ENCODE peak calls at places on chromosome 13, in nine cellular contexts. G, Q, E, V, M, T, K, R and D are unnamed samples.
A peak's percentile ranks its signal among the peaks of the same experiment; 100 is the strongest.

GRCh38 chr13:78709028-78709427 is 50.1 kb upstream of the OBI1 start:
- DNase-seq in T (no peak), E (no peak), V (no peak), M (no peak), G (no peak), R (no peak), Q (no peak), K (no peak), D (no peak)

GRCh38 chr13:80706164-80706471 is 365.2 kb upstream of the SPRY2 start:
- DNase-seq in Q (no peak), M (no peak), G (no peak), V (no peak), E (no peak), K (no peak), T (no peak), R (no peak), D (no peak)

GRCh38 chr13:112769615-112770014 is 79.8 kb downstream of the ATP11A start:
- DNase-seq in Q (no peak), M (no peak), V (no peak), G (no peak), R (no peak), K (no peak), T (no peak), E (no peak), D (no peak)

GRCh38 chr13:95643009-95643408 is 1.5 kb downstream of the DZIP1 start:
- DNase-seq in G (no peak), M (no peak), R (no peak), K (no peak), V (no peak), Q (no peak), T (no peak), E (no peak), D (no peak)

GRCh38 chr13:49300716-49301589 is 53.2 kb downstream of the CDADC1 start:
- DNase-seq in E (peak; percentile 60), K (no peak), R (peak; percentile 46), Q (peak; percentile 15), M (peak; percentile 73), T (peak; percentile 40), V (peak; percentile 75), G (peak; percentile 31), D (peak; percentile 57)

GRCh38 chr13:48009298-48009697 is 8.2 kb upstream of the SUCLA2 start:
- DNase-seq in E (no peak), R (no peak), K (no peak), V (no peak), G (no peak), Q (no peak), T (no peak), M (no peak), D (no peak)

GRCh38 chr13:37403776-37404497 is 194.6 kb downstream of the POSTN start:
- DNase-seq in K (no peak), R (no peak), G (no peak), Q (no peak), E (no peak), T (no peak), M (no peak), V (no peak), D (no peak)

GRCh38 chr13:113919761-113920160 is 54.1 kb downstream of the C13orf46 start:
- DNase-seq in T (no peak), Q (no peak), K (no peak), G (no peak), V (no peak), R (no peak), E (no peak), M (no peak), D (no peak)

GRCh38 chr13:38868870-38869269 is 121.8 kb downstream of the STOML3 start:
- DNase-seq in E (no peak), Q (no peak), G (no peak), V (peak; percentile 62), R (no peak), K (no peak), T (no peak), M (no peak), D (no peak)

GRCh38 chr13:33999830-34000605 is 182.1 kb downstream of the RFC3 start:
- DNase-seq in T (no peak), M (no peak), Q (no peak), G (no peak), K (no peak), R (no peak), E (no peak), V (peak; percentile 75), D (no peak)

GRCh38 chr13:48896312-48896711 is 79.4 kb upstream of the FNDC3A start:
- DNase-seq in Q (no peak), M (no peak), V (no peak), T (no peak), K (no peak), E (no peak), G (no peak), R (no peak), D (no peak)

GRCh38 chr13:31073859-31074718 is 87.6 kb downstream of the HSPH1 start:
- DNase-seq in M (peak; percentile 7), T (no peak), Q (peak; percentile 14), G (no peak), K (no peak), E (no peak), V (no peak), R (no peak), D (no peak)

GRCh38 chr13:43331676-43332075 is 308.3 kb downstream of the DNAJC15 start:
- DNase-seq in K (no peak), T (no peak), V (no peak), R (no peak), E (no peak), G (no peak), M (no peak), Q (no peak), D (no peak)

GRCh38 chr13:98415326-98416070 is 161.4 kb downstream of the STK24 start:
- DNase-seq in E (no peak), Q (no peak), R (no peak), G (no peak), T (no peak), V (no peak), K (no peak), M (no peak), D (no peak)

GRCh38 chr13:51814071-51814470 is 10.1 kb upstream of the DHRS12 start:
- DNase-seq in M (no peak), G (no peak), Q (no peak), R (no peak), E (no peak), T (no peak), V (no peak), K (no peak), D (no peak)

GRCh38 chr13:113855931-113856715 is 7.8 kb downstream of the GAS6 start:
- DNase-seq in M (no peak), Q (no peak), G (no peak), V (no peak), E (no peak), R (no peak), K (no peak), T (no peak), D (peak; percentile 41)

GRCh38 chr13:28002886-28003698 is 14.6 kb upstream of the URAD start:
- DNase-seq in R (no peak), M (no peak), K (no peak), Q (no peak), E (no peak), G (no peak), V (no peak), T (no peak), D (no peak)